ENCODE peak calls at places on chromosomes 3 and 15, in four cellular contexts. Z is NCI-H345; U is NCI-H2081; M is CD8-positive, alpha-beta T cell. D is an unnamed sample.

GRCh38 chr15:69337133-69337532 is 38.4 kb downstream of the PAQR5 start:
- DNase-seq in Z (no peak), U (no peak), M (no peak), D (no peak)

GRCh38 chr3:119945286-119945685 is 149.0 kb downstream of the GSK3B start:
- DNase-seq in Z (no peak), U (no peak), M (no peak), D (no peak)

GRCh38 chr15:37483779-37484178 is 383.4 kb upstream of the MEIS2 start:
- DNase-seq in Z (no peak), U (no peak), M (no peak), D (no peak)

GRCh38 chr3:188319569-188319968 is 165.6 kb downstream of the LPP start:
- DNase-seq in Z (no peak), U (no peak), M (no peak), D (no peak)

GRCh38 chr3:160697628-160698382 is 20.8 kb downstream of the ARL14 start:
- DNase-seq in Z (no peak), U (no peak), M (no peak), D (no peak)

GRCh38 chr3:134232146-134232545 is 18.5 kb downstream of the RYK start:
- DNase-seq in Z (no peak), U (no peak), M (no peak), D (peak)

GRCh38 chr3:122609798-122610559 is 32.5 kb downstream of the PARP15 start:
- DNase-seq in Z (no peak), U (no peak), M (no peak), D (peak)

GRCh38 chr3:137761563-137762503 is 2.3 kb upstream of the SOX14 start:
- DNase-seq in Z (no peak), U (no peak), M (no peak), D (no peak)

GRCh38 chr3:196397941-196398340 is 34.3 kb downstream of the UBXN7 start:
- DNase-seq in Z (no peak), U (no peak), M (no peak), D (no peak)

GRCh38 chr15:76418352-76419140 is 82.0 kb downstream of the ISL2 start:
- DNase-seq in Z (no peak), U (no peak), M (no peak), D (no peak)

GRCh38 chr15:59994855-59995557 is 9.1 kb upstream of the FOXB1 start:
- DNase-seq in Z (no peak), U (no peak), M (no peak), D (peak)

GRCh38 chr3:138459619-138460535 is 25.5 kb downstream of the ESYT3 start:
- DNase-seq in Z (no peak), U (no peak), M (no peak), D (no peak)

GRCh38 chr3:124685481-124685880 is 44.8 kb upstream of the UMPS start:
- DNase-seq in Z (no peak), U (no peak), M (no peak), D (no peak)

GRCh38 chr3:47003461-47004368 is 24.2 kb downstream of the NBEAL2 start:
- DNase-seq in Z (no peak), U (no peak), M (no peak), D (no peak)

GRCh38 chr3:9884555-9885165 is 4.6 kb upstream of the CIDEC start:
- DNase-seq in Z (no peak), U (no peak), M (no peak), D (peak)

D was measured in DMS53.